ENCODE peak calls at places on chromosomes 7 and 10, in four cellular contexts. P is K562, W is HCT116, G is HepG2. C is an unnamed sample.

GRCh38 chr7:7869036-7869435 is 99.6 kb upstream of the GLCCI1 start:
- DNase-seq in G (no peak), W (no peak), P (no peak), C (peak)

GRCh38 chr7:106731207-106731606 is 70.2 kb upstream of the CCDC71L start:
- DNase-seq in G (no peak), P (no peak), W (no peak), C (no peak)

GRCh38 chr7:130951303-130951975 is 217.4 kb upstream of the KLF14 start:
- DNase-seq in P (no peak), G (no peak), W (no peak), C (no peak)

GRCh38 chr10:129637841-129638240 is 170.8 kb downstream of the MGMT start:
- DNase-seq in W (no peak), P (no peak), G (no peak), C (no peak)

GRCh38 chr10:22792161-22792560 is 77.8 kb upstream of the PIP4K2A start:
- DNase-seq in W (no peak), P (no peak), G (no peak), C (no peak)

GRCh38 chr10:92913973-92914372 is 65.7 kb downstream of the EXOC6 start:
- DNase-seq in G (no peak), P (no peak), W (no peak), C (no peak)

GRCh38 chr10:121290674-121291073 is 307.6 kb downstream of the FGFR2 start:
- DNase-seq in G (no peak), W (no peak), P (no peak), C (no peak)

GRCh38 chr7:38796636-38797501 is 112.1 kb downstream of the VPS41 start:
- DNase-seq in P (peak), G (peak), W (peak), C (peak)

GRCh38 chr7:122298618-122299017 is 5.9 kb downstream of the FEZF1 start:
- DNase-seq in P (no peak), W (no peak), G (no peak), C (no peak)

GRCh38 chr7:41762641-41763040 is 59.8 kb upstream of the INHBA start:
- DNase-seq in W (no peak), G (no peak), P (no peak), C (no peak)

GRCh38 chr10:32954080-32954479 is 4.0 kb downstream of the ITGB1 start:
- DNase-seq in G (no peak), P (no peak), W (no peak), C (no peak)

GRCh38 chr7:464177-464711 is 55.4 kb downstream of the PDGFA start:
- DNase-seq in W (no peak), P (no peak), G (no peak), C (no peak)

GRCh38 chr7:36298145-36298544 is 91.5 kb upstream of the ANLN start:
- DNase-seq in W (no peak), G (no peak), P (no peak), C (no peak)

GRCh38 chr10:3892440-3893101 is 107.6 kb upstream of the KLF6 start:
- DNase-seq in G (no peak), P (no peak), W (no peak), C (no peak)

GRCh38 chr7:31082450-31082849 is 30.3 kb downstream of the ADCYAP1R1 start:
- DNase-seq in G (no peak), P (no peak), W (no peak), C (no peak)

GRCh38 chr7:25389489-25390106 is 161.3 kb upstream of the NPVF start:
- DNase-seq in G (peak), W (peak), P (peak), C (peak)

DNA sequence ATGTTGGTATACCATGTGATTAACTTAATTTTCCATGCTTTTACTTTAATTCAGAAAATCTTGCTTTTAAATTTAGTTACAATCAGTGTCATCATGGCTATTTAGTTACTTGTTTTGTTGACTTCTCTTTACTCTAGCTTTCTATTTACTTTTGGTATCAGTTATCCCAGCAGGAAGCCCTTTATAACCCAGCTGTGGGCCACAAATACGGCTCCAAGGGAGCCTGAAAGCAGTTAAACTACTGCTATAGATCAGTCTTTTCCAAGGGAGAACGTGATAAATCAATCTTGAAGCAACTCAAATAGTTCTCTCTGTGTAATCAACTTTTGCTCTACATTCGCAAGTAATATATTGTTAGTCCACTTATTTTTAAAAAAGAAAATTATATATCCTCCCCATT is 287.4 kb downstream of the CACNA2D1 start:
- DNase-seq in P (no peak), G (no peak), W (no peak), C (no peak)
- TF ChIP-seq ELF1 in P (no peak), G (no peak), W (no peak), C (no peak)

GRCh38 chr7:2175514-2175913 is 57.2 kb downstream of the MAD1L1 start:
- DNase-seq in W (no peak), P (no peak), G (peak), C (peak)
- H3K27ac ChIP-seq in W (peak), P (no peak), G (no peak), C (peak)

GRCh38 chr7:148994576-148994975 is 33.7 kb downstream of the PDIA4 start:
- DNase-seq in G (no peak), P (no peak), W (no peak), C (no peak)

GRCh38 chr7:148987010-148987750 is 41.1 kb downstream of the PDIA4 start:
- DNase-seq in W (peak), P (peak), G (peak), C (peak)

GRCh38 chr7:148987751-148988512 is 40.4 kb downstream of the PDIA4 start:
- DNase-seq in G (no peak), W (no peak), P (peak), C (peak)

GRCh38 chr7:148993193-148993592 is 35.1 kb downstream of the PDIA4 start:
- DNase-seq in W (no peak), G (no peak), P (no peak), C (no peak)

GRCh38 chr7:148991536-148991935 is 36.8 kb downstream of the PDIA4 start:
- DNase-seq in G (no peak), W (no peak), P (no peak), C (no peak)
- TF ChIP-seq ELF1 in G (no peak), W (no peak), P (no peak), C (no peak)

GRCh38 chr10:132783165-132783736 is 2.7 kb downstream of the NKX6-2 start:
- DNase-seq in G (no peak), W (no peak), P (no peak), C (no peak)
- H3K27ac ChIP-seq in G (no peak), W (no peak), P (no peak), C (no peak)

DNA sequence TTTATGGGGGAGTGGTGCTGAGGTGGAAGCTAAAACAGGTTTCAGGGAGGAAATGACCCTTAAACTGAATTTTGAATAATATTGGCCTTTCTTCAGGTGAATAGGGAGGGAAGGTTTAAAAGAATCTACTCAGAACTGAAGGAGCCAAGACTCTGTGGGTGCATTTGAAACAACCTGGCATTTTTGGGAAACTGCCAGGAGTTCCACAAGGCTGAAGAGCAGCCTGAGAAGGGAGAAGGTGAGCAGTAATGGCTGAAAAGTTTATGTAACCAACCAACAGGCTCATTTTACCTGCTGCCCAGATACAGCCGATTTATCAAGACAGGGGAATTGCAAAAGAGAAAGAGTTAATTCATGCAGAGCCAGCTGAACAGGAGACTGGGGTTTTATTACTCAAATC is 4.0 kb upstream of the PANK1 start:
- DNase-seq in G (no peak), W (no peak), P (no peak), C (no peak)
- TF ChIP-seq ELF1 in G (no peak), W (no peak), P (no peak), C (no peak)

C was measured in SK-N-SH.